ENCODE peak calls at places on chromosomes 3 and 15, in four cellular contexts. D, Q, L and B are unnamed samples.

GRCh38 chr3:186909078-186909853 is 21.1 kb upstream of the ST6GAL1 start:
- DNase-seq in Q (no peak), L (peak), D (peak), B (no peak)

GRCh38 chr3:161540594-161540993 is 44.0 kb downstream of the OTOL1 start:
- DNase-seq in D (no peak), Q (no peak), L (no peak), B (no peak)

GRCh38 chr3:67093315-67093714 is 95.2 kb downstream of the KBTBD8 start:
- DNase-seq in L (no peak), Q (no peak), D (no peak), B (peak)

GRCh38 chr15:71916834-71917233 is 106.5 kb downstream of the NR2E3 start:
- DNase-seq in D (no peak), L (no peak), Q (no peak), B (no peak)

GRCh38 chr3:33392703-33393125 is 47.5 kb downstream of the UBP1 start:
- DNase-seq in D (no peak), L (no peak), Q (peak), B (peak)

GRCh38 chr3:160134964-160135363 is 90.3 kb upstream of the C3orf80 start:
- DNase-seq in Q (no peak), L (no peak), D (no peak), B (peak)

GRCh38 chr15:41936649-41937567 is 35.4 kb downstream of the EHD4 start:
- DNase-seq in Q (no peak), L (no peak), D (no peak), B (peak)

GRCh38 chr3:30649572-30650310 is 43.3 kb downstream of the TGFBR2 start:
- DNase-seq in D (no peak), L (no peak), Q (no peak), B (peak)

GRCh38 chr15:39393575-39394335 is 187.1 kb upstream of the THBS1 start:
- DNase-seq in L (peak), Q (peak), D (no peak), B (no peak)

GRCh38 chr3:120204338-120204737 is 80.7 kb downstream of the GPR156 start:
- DNase-seq in D (no peak), Q (no peak), L (no peak), B (no peak)

GRCh38 chr3:72347819-72348319 is 500.4 kb downstream of the SHQ1 start:
- DNase-seq in D (no peak), Q (no peak), L (no peak), B (no peak)

GRCh38 chr3:126685041-126685440 is 19.0 kb upstream of the CHCHD6 start:
- DNase-seq in L (no peak), Q (no peak), D (no peak), B (no peak)

GRCh38 chr3:4776399-4776979 is 202.7 kb upstream of the BHLHE40 start:
- DNase-seq in L (no peak), Q (no peak), D (no peak), B (no peak)

GRCh38 chr3:155032918-155033317 is 47.2 kb upstream of the MME start:
- DNase-seq in L (no peak), Q (no peak), D (no peak), B (peak)

GRCh38 chr3:62607287-62608029 is 234.1 kb upstream of the FEZF2 start:
- DNase-seq in Q (no peak), L (no peak), D (no peak), B (peak)

GRCh38 chr15:59096429-59096828 is 8.5 kb upstream of the CCNB2 start:
- DNase-seq in Q (no peak), L (no peak), D (no peak), B (no peak)

GRCh38 chr15:94164202-94164807 is 67.1 kb upstream of the MCTP2 start:
- DNase-seq in L (peak), Q (peak), D (peak), B (peak)

GRCh38 chr15:39362832-39363561 is 217.9 kb upstream of the THBS1 start:
- DNase-seq in L (no peak), Q (no peak), D (no peak), B (peak)

GRCh38 chr3:161273589-161274218 is 52.6 kb downstream of the NMD3 start:
- DNase-seq in D (peak), L (peak), Q (peak), B (peak)

GRCh38 chr3:178170698-178171535 is 365.3 kb upstream of the KCNMB2 start:
- DNase-seq in Q (peak), D (peak), L (no peak), B (peak)

GRCh38 chr3:143839980-143840379 is 8.3 kb downstream of the SLC9A9 start:
- DNase-seq in L (no peak), Q (no peak), D (no peak), B (no peak)

GRCh38 chr15:95594496-95594895 is 736.0 kb upstream of the NR2F2 start:
- DNase-seq in L (no peak), Q (no peak), D (no peak), B (no peak)

GRCh38 chr3:10192953-10193691 is 28.4 kb downstream of the IRAK2 start:
- DNase-seq in L (peak), Q (peak), D (peak), B (peak)

GRCh38 chr3:171834461-171834801 is 8.7 kb upstream of the TMEM212 start:
- DNase-seq in Q (no peak), L (peak), D (no peak), B (no peak)

GRCh38 chr3:126245811-126246727 is 65.7 kb upstream of the ALDH1L1 start:
- DNase-seq in D (peak), Q (peak), L (peak), B (peak)

DNA sequence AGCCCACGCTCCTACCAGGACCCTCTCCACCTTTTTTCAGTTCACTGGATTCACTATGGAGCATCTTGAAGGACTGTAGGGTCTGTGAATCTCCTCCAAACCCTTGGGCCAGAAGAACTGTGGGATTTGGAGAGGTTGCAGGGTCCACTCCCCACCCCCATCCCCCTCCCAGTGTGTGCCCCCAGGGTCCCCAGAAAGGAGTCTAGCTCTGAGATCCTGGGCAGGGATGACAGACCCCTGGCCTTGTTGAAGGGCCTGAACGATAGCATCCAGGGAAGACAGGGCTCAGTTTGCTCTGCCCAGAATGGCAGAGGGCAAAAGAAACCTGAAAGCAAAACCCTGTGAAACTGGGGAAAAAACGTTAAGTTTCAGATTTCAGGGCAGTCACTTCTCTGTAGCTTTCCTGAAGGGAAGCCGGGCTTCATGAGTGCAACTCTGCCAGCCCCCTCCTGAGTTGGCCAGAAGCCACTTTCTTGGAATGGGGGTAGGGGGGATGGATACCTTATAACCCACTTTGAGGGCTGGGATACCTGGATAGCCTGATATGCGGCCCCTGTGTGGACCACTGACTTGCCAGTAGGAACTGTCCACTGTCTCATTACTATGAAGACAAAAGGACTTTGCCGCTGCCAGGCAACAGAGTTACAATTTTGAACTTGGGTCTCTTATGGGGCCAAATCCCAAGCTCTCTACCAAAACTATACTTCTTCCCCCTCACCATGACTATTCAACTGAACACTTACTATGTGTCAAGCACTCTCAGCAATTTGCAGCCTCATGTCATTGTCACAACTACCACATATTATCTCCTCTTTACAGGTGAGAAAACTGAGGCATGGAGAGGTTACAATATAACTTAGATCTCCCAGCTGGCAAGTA is 1.6 kb upstream of the CISH start:
- DNase-seq in D (no peak), L (no peak), Q (no peak), B (no peak)
- TF ChIP-seq MAZ in D (no peak), L (no peak), Q (no peak), B (no peak)

GRCh38 chr3:41267975-41268640 is 68.8 kb downstream of the CTNNB1 start:
- DNase-seq in D (peak), Q (peak), L (peak), B (peak)
- TF ChIP-seq MAZ in D (peak), Q (no peak), L (no peak), B (peak)

DNA sequence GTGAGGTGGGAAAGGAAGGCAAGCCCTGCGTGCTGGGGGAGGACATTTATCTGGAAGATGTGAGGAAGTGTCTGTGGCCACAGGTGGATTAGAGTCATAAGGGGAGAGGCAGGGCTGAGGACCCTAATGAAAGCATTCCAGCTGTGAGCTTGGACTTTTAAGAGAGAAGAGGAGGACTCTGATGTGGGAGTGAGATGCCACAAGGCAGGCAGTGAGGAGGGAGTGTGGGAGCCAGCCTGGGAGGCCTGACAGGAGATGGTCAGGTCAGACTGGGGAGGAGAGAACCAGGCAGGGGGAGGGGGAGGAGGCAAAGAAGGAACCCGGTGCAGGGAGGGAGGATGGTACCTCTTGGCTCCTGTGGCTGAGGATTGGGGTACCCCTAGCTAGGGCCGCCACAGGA is 21.0 kb downstream of the MAPKAPK3 start:
- DNase-seq in Q (no peak), D (no peak), L (no peak), B (no peak)
- TF ChIP-seq MAZ in Q (no peak), D (no peak), L (no peak), B (no peak)

DNA sequence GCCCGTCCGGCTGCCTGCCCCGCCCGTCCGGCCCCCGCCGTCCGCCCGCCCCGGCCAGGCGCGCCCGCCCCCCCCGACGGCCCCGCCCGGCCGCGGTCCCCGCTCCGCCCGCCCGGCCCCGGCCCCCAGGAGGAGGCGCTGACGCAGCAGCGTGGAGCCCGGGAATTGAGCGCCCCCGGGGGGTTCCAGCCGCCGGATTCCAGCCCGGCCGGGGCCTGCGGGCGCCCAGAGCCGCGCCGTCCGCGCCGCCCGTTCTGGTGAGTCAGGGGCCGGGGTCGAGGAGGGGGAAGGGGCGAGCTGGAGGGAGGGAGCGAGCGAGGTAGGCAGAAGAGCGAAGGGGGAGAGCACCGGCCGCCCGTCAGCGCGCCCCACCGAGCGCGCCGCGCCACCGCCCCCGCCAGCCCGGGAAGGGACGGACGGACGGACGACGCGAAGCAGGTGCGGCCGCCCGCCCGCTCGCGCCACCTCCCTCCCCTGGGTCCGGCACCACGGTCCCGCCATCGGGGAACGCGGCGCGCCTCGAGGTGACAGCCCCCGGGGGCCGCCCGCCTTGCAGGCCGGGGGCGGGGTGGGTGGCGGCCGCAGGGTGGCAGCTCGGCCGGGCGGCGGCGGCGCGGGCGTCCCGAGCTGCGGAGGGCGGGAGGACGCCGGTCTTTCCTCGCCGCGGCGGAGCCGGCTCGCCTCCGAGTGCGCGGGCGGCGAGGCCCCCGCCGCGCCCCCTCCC is 421 bp downstream of the BAHD1 start:
- DNase-seq in Q (no peak), L (no peak), D (peak), B (no peak)
- TF ChIP-seq MAZ in Q (no peak), L (no peak), D (peak), B (peak)

GRCh38 chr3:184174646-184175492 is at the start of gene AP2M1:
- DNase-seq in L (peak), D (peak), Q (peak), B (peak)

GRCh38 chr3:184176377-184177330 is 2.0 kb downstream of the AP2M1 start:
- DNase-seq in Q (peak), D (peak), L (peak), B (peak)

GRCh38 chr3:184175981-184176376 is 1.3 kb downstream of the AP2M1 start:
- DNase-seq in Q (no peak), L (no peak), D (no peak), B (no peak)

GRCh38 chr3:184174278-184174645 is 393 bp upstream of the AP2M1 start:
- DNase-seq in D (no peak), Q (no peak), L (no peak), B (no peak)

DNA sequence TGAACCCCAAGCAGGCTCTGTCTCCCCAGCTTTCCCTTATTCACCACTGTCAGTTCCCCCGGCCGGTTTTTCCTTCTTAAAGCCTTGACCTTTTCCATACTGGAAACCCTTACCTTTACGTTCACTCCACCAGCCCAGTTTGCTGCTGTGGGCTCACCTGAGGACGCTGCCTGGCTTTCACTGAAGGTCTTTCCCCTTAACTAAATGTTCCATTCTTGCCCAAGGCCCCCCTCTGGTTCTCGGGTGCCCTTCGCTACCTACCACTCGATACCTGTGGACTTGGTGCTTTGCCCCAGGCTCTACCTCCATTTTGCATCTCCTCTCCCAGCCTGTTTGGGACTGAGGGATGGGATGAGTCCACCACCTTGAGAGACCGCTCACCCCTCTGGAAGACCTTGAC is 851 bp downstream of the AP2M1 start:
- DNase-seq in L (no peak), Q (no peak), D (no peak), B (no peak)
- TF ChIP-seq MAZ in L (no peak), Q (no peak), D (no peak), B (no peak)

GRCh38 chr3:156898296-156898880 is 72.2 kb downstream of the LEKR1 start:
- DNase-seq in D (no peak), L (no peak), Q (no peak), B (no peak)

GRCh38 chr3:156888576-156888975 is 62.4 kb downstream of the LEKR1 start:
- DNase-seq in D (no peak), L (no peak), Q (no peak), B (no peak)

GRCh38 chr3:156892701-156893100 is 66.5 kb downstream of the LEKR1 start:
- DNase-seq in L (peak), D (no peak), Q (no peak), B (peak)
- TF ChIP-seq MAZ in L (no peak), D (no peak), Q (no peak), B (no peak)